ENCODE peak calls at places on chromosomes 1 and 21, in eight cellular contexts. J is ovary, A is H1, G is breast epithelium, R is sigmoid colon, T is adrenal gland, Z is endothelial cell of umbilical vein, V is GM12891. X is an unnamed sample.

GRCh38 chr1:72827285-72827684 is 544.9 kb upstream of the NEGR1 start:
- DNase-seq in J (no peak), A (no peak), G (no peak), R (no peak), T (no peak), Z (no peak), V (no peak), X (no peak)

GRCh38 chr21:37917612-37918011 is 1.4 kb upstream of the KCNJ6 start:
- DNase-seq in J (no peak), A (no peak), G (no peak), R (no peak), T (no peak), Z (no peak), V (no peak), X (no peak)

GRCh38 chr1:47981664-47982350 is 15.4 kb downstream of the TRABD2B start:
- DNase-seq in J (no peak), A (no peak), G (no peak), R (no peak), T (no peak), Z (no peak), V (no peak), X (no peak)

GRCh38 chr1:159000627-159001026 is 9.1 kb upstream of the IFI16 start:
- DNase-seq in J (peak; percentile 91), A (no peak), G (peak; percentile 69), R (peak; percentile 95), T (peak; percentile 94), Z (peak; percentile 96), V (no peak), X (peak; percentile 25)

GRCh38 chr21:46626536-46627302 is 8.8 kb upstream of the PRMT2 start:
- DNase-seq in J (no peak), A (no peak), G (no peak), R (no peak), T (no peak), Z (no peak), V (no peak), X (no peak)

GRCh38 chr1:193697105-193697762 is 510.8 kb upstream of the B3GALT2 start:
- DNase-seq in J (no peak), A (no peak), G (no peak), R (no peak), T (peak; percentile 22), Z (no peak), V (no peak), X (no peak)

GRCh38 chr1:202085682-202086373 is 36.9 kb upstream of the GPR37L1 start:
- DNase-seq in J (no peak), A (no peak), G (peak; percentile 83), R (no peak), T (no peak), Z (no peak), V (no peak), X (no peak)

GRCh38 chr1:113870778-113871177 is 734 bp downstream of the PTPN22 start:
- DNase-seq in J (no peak), A (no peak), G (no peak), R (no peak), T (no peak), Z (no peak), V (no peak), X (no peak)

GRCh38 chr1:84086189-84086588 is 57.9 kb upstream of the PRKACB start:
- DNase-seq in J (peak; percentile 17), A (no peak), G (no peak), R (no peak), T (no peak), Z (no peak), V (no peak), X (no peak)

GRCh38 chr21:26100573-26100972 is 70.0 kb downstream of the APP start:
- DNase-seq in J (no peak), A (no peak), G (no peak), R (no peak), T (no peak), Z (no peak), V (no peak), X (no peak)

GRCh38 chr1:201320168-201320842 is 37.0 kb downstream of the PKP1 start:
- DNase-seq in J (no peak), A (no peak), G (no peak), R (peak; percentile 46), T (no peak), Z (no peak), V (no peak), X (no peak)

GRCh38 chr21:28193189-28193588 is 799.5 kb downstream of the LTN1 start:
- DNase-seq in J (no peak), A (no peak), G (no peak), R (no peak), T (no peak), Z (no peak), V (no peak), X (no peak)

GRCh38 chr1:204081156-204081790 is 8.4 kb downstream of the SOX13 start:
- DNase-seq in J (no peak), A (no peak), G (no peak), R (peak; percentile 64), T (no peak), Z (no peak), V (no peak), X (no peak)

GRCh38 chr1:228228601-228229074 is 20.8 kb downstream of the OBSCN start:
- DNase-seq in J (no peak), A (no peak), G (no peak), R (no peak), T (no peak), Z (peak; percentile 22), V (no peak), X (no peak)

GRCh38 chr21:39385299-39386145 is 36.6 kb upstream of the HMGN1 start:
- DNase-seq in J (peak; percentile 87), A (no peak), G (peak; percentile 70), R (peak; percentile 93), T (peak; percentile 85), Z (peak; percentile 77), V (no peak), X (no peak)

GRCh38 chr1:206467915-206468314 is 2.4 kb upstream of the IKBKE start:
- DNase-seq in J (no peak), A (no peak), G (no peak), R (peak; percentile 83), T (peak; percentile 72), Z (no peak), V (no peak), X (no peak)
- TF ChIP-seq POLR2A in J (no peak), A (no peak), G (no peak), R (no peak), T (no peak), Z (no peak), V (no peak), X (no peak)

GRCh38 chr1:218344814-218345672 is at the start of gene TGFB2:
- DNase-seq in J (peak; percentile 52), A (no peak), G (no peak), R (peak; percentile 87), T (peak; percentile 59), Z (peak; percentile 93), V (no peak), X (no peak)
- TF ChIP-seq POLR2A in J (peak; percentile 83), A (no peak), G (peak; percentile 72), R (peak; percentile 55), T (peak; percentile 78), Z (peak; percentile 82), V (no peak), X (peak; percentile 93)

GRCh38 chr1:165828103-165828558 is 717 bp downstream of the UCK2 start:
- DNase-seq in J (peak; percentile 54), A (no peak), G (no peak), R (no peak), T (peak; percentile 38), Z (peak; percentile 49), V (peak; percentile 56), X (peak; percentile 61)
- TF ChIP-seq POLR2A in J (no peak), A (peak; percentile 70), G (no peak), R (no peak), T (no peak), Z (peak; percentile 47), V (no peak), X (peak; percentile 52)

DNA sequence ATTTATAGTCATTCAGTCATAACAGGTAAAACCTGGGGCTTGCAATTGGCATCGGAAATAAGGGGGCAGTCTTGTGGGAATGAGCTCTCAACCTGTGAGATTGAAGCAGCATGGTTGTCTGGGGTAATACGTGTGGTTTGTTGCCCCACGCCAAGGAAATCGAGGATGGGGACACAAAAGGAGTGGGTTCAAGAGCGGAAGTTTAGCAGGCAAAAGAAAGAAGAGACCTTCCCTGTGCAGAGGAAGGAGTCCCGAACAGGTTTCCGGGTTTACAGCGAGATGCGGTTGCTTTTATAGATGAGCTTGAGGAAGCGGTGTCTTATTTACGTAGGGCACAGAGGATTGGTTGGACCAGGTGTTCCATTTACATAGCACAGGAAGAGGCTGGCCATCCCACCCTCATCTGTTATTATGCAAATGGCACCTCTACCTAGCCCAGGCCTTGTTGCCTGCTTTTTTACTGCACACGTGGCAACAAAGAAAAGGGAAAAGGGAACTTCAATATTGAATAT is 37.3 kb downstream of the IFNAR1 start:
- DNase-seq in J (no peak), A (peak; percentile 56), G (no peak), R (no peak), T (no peak), Z (no peak), V (no peak), X (no peak)
- TF ChIP-seq POLR2A in J (no peak), A (peak; percentile 94), G (no peak), R (peak; percentile 40), T (peak; percentile 32), Z (no peak), V (peak; percentile 99), X (no peak)